ENCODE peak calls at places on chromosomes 4 and X, in eight cellular contexts. Q, N, G, K, F, H, W and S are unnamed samples.

GRCh38 chrX:14616301-14616700 is 87.0 kb downstream of the GLRA2 start:
- DNase-seq in Q (no peak), N (no peak), G (no peak), K (peak; percentile 38), F (peak; percentile 72), H (no peak), W (no peak), S (no peak)

GRCh38 chr4:2785613-2786012 is 7.3 kb upstream of the SH3BP2 start:
- DNase-seq in Q (peak; percentile 65), N (no peak), G (no peak), K (no peak), F (no peak), H (no peak), W (no peak), S (no peak)

GRCh38 chr4:1310796-1311715 is 21.4 kb downstream of the MAEA start:
- DNase-seq in Q (peak; percentile 77), N (no peak), G (no peak), K (no peak), F (no peak), H (no peak), W (no peak), S (no peak)

GRCh38 chr4:41144812-41145211 is 69.5 kb downstream of the APBB2 start:
- DNase-seq in Q (no peak), N (no peak), G (no peak), K (no peak), F (no peak), H (no peak), W (no peak), S (no peak)

GRCh38 chr4:123096038-123096437 is 173.6 kb upstream of the NUDT6 start:
- DNase-seq in Q (no peak), N (peak; percentile 57), G (no peak), K (no peak), F (peak; percentile 20), H (no peak), W (no peak), S (no peak)

GRCh38 chrX:41981481-41982013 is 58.2 kb upstream of the CASK start:
- DNase-seq in Q (no peak), N (peak; percentile 19), G (no peak), K (no peak), F (no peak), H (no peak), W (no peak), S (no peak)

GRCh38 chr4:137794779-137795178 is 262.5 kb upstream of the PCDH18 start:
- DNase-seq in Q (no peak), N (no peak), G (no peak), K (no peak), F (peak; percentile 14), H (no peak), W (no peak), S (no peak)

GRCh38 chrX:119948381-119948780 is 4.8 kb upstream of the NKAP start:
- DNase-seq in Q (peak; percentile 36), N (peak; percentile 7), G (no peak), K (no peak), F (no peak), H (no peak), W (no peak), S (no peak)

GRCh38 chr4:152951348-152951747 is 15.2 kb downstream of the FHDC1 start:
- DNase-seq in Q (no peak), N (peak; percentile 61), G (no peak), K (peak; percentile 61), F (no peak), H (no peak), W (no peak), S (no peak)

GRCh38 chrX:22126311-22126710 is 94.2 kb downstream of the PHEX start:
- DNase-seq in Q (no peak), N (peak; percentile 11), G (no peak), K (peak; percentile 27), F (peak; percentile 43), H (no peak), W (no peak), S (no peak)

GRCh38 chr4:174689618-174690017 is 139.4 kb downstream of the GLRA3 start:
- DNase-seq in Q (no peak), N (no peak), G (no peak), K (no peak), F (no peak), H (no peak), W (no peak), S (no peak)

GRCh38 chr4:26032572-26033320 is 118.7 kb downstream of the SMIM20 start:
- DNase-seq in Q (peak; percentile 91), N (peak; percentile 55), G (no peak), K (peak; percentile 91), F (peak; percentile 86), H (no peak), W (no peak), S (no peak)

GRCh38 chr4:27360651-27361347 is 500.2 kb downstream of the STIM2 start:
- DNase-seq in Q (peak; percentile 19), N (peak; percentile 69), G (no peak), K (peak; percentile 4), F (no peak), H (no peak), W (no peak), S (peak; percentile 64)

GRCh38 chr4:27358269-27358668 is 497.6 kb downstream of the STIM2 start:
- DNase-seq in Q (no peak), N (no peak), G (no peak), K (no peak), F (no peak), H (no peak), W (no peak), S (no peak)

DNA sequence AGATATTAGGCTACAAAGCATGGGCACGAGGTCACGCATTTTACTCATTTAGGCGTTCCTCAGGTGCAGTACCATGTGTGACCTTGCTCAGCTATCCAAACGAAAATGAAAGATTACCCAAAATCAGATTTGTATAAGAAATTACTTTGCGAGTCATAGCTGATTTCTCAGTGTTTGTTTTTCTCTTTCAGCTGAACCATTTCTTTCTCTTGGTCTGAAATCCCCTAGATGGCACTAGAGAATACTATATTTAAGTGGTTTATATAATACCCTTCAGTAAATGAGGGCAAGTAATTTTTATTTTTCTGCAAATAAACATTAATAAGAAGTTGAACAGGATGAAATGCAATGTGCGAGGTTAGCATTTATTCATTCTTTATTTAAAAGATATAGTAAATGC is 496.6 kb downstream of the STIM2 start:
- DNase-seq in Q (no peak), N (peak; percentile 41), G (no peak), K (no peak), F (no peak), H (no peak), W (no peak), S (no peak)
- TF ChIP-seq CTCF in Q (peak; percentile 21), N (peak; percentile 63), G (peak; percentile 14), K (peak; percentile 8), F (no peak), H (peak; percentile 20), W (peak; percentile 37), S (peak; percentile 43)

DNA sequence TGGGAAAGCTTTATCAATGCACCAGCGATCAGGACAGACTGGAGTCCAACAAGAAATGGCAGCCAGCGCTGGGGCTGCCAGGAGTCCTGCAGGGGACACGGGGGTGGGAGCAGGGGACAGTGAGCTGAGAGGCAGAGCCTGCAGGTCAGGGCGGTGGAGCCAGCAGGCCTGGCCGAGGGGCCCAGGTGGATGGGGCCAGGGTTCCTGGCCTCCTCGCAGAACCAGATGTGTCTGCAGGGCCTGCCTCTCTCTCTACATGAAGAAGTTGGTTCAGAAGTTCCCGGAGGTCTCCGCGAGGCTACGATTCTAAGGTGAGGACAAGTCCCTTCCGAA is 63.6 kb downstream of the CPZ start:
- DNase-seq in Q (peak; percentile 10), N (no peak), G (no peak), K (no peak), F (no peak), H (no peak), W (no peak), S (no peak)
- H3K4me3 ChIP-seq in Q (no peak overlapping the region), N (no peak overlapping the region), G (no peak overlapping the region), K (no peak overlapping the region), F (no peak overlapping the region), H (no peak overlapping the region), W (no peak overlapping the region), S (no peak overlapping the region)

DNA sequence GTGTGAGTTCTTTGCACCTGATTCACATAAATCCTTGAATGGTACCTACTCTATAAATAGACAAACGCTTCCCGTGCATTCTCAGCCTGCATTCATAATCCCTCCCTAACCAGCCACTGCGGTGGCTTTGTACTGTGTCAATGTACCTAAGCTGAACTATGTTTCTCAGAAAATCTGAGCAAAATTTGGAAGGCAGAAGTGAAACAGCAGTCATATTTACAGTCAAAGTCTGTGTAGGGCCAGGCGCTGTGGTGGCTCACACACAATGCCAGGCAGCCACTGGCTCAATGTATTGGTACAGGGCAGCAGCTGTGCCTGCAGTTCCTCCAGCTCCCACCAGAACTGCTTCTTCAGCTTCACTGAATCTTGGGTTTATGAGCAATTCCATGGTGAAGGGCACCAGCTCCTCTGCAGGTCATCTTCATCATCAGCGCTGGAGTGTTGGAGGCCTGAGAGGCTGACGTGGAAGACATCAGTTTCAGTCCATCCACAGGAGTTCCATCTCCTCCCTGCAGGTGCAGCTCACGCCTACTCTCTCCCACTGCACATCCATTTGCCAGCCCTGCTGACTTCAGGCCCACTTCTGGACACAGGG is 32.3 kb upstream of the IRF2 start:
- DNase-seq in Q (peak; percentile 71), N (peak; percentile 20), G (no peak), K (no peak), F (no peak), H (no peak), W (no peak), S (no peak)
- TF ChIP-seq CTCF in Q (peak; percentile 23), N (no peak), G (no peak), K (no peak), F (no peak), H (no peak), W (no peak), S (peak; percentile 56)

GRCh38 chrX:153640045-153640686 is 6.8 kb upstream of the DUSP9 start:
- DNase-seq in Q (peak; percentile 73), N (no peak), G (no peak), K (no peak), F (no peak), H (no peak), W (no peak), S (no peak)

GRCh38 chrX:153640736-153641574 is 6.0 kb upstream of the DUSP9 start:
- DNase-seq in Q (peak; percentile 90), N (no peak), G (no peak), K (no peak), F (no peak), H (no peak), W (no peak), S (no peak)

GRCh38 chrX:153642313-153642654 is 4.7 kb upstream of the DUSP9 start:
- DNase-seq in Q (peak; percentile 86), N (no peak), G (peak; percentile 15), K (no peak), F (no peak), H (no peak), W (no peak), S (no peak)

GRCh38 chrX:153642655-153643430 is 4.2 kb upstream of the DUSP9 start:
- DNase-seq in Q (peak; percentile 87), N (no peak), G (peak; percentile 14), K (no peak), F (no peak), H (no peak), W (no peak), S (no peak)

DNA sequence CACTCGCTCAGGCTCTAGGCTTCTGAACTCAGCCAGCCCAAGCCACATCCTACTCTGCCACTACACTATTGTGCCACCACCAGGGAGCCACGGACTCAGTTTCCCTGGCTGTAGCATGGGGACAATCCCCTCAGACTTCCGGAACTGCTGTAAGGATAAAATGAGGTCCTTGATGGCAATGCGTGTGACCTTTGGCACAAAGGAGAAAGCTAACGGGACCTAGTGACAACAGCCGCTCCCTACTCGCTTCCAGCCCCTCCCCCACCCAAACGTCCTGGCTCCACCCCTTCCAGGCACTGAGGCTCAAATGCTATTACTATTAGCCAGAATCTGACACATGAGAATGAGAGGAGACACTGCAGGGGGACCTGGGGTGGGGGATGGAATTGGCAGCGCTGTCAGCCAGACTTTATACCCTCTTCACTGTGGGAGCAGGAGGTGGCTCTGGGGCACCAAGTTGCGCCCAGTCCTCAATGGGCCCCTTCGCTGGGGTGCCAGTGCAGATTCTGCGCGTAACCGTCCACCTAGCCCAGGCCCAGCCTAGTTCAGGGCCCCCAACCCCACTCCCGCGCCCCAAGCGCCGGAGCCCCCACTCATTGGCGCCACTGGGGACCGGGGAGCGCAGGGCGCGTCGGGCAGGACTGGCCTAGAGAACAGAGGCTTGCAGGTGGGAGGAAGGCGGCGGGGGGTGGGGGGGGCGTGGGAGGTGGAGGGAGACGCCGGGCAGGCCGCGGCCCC is 5.3 kb upstream of the DUSP9 start:
- DNase-seq in Q (peak; percentile 88), N (no peak), G (no peak), K (no peak), F (no peak), H (no peak), W (no peak), S (no peak)
- H3K4me3 ChIP-seq in Q (no peak overlapping the region), N (no peak overlapping the region), G (no peak overlapping the region), K (no peak overlapping the region), F (no peak overlapping the region), H (no peak overlapping the region), W (peak overlapping the region; percentile 34), S (no peak overlapping the region)